ENCODE peak calls at places on chromosome 18, in six cellular contexts. One of them, this sample, is unnamed. For H3K4me1 and H3K9me3, the result is how much of the 10 kb centered on the place peaks cover.

GRCh38 chr18:61587865-61588264 is 254.6 kb downstream of the CDH20 start:
- DNase-seq in sigmoid colon: no peak
- DNase-seq in prostate gland: no peak
- DNase-seq in spleen: no peak
- DNase-seq in HCT116: no peak
- DNase-seq in stomach: no peak
- DNase-seq in this sample: no peak

GRCh38 chr18:58213445-58213844 is 169.4 kb downstream of the NEDD4L start:
- DNase-seq in sigmoid colon: no peak
- DNase-seq in prostate gland: no peak
- DNase-seq in spleen: no peak
- DNase-seq in HCT116: no peak
- DNase-seq in stomach: no peak
- DNase-seq in this sample: no peak

GRCh38 chr18:57809190-57809589 is 6.1 kb upstream of the ATP8B1 start:
- DNase-seq in sigmoid colon: no peak
- DNase-seq in prostate gland: no peak
- DNase-seq in spleen: no peak
- DNase-seq in HCT116: no peak
- DNase-seq in stomach: no peak
- DNase-seq in this sample: no peak

GRCh38 chr18:58490238-58490637 is 138.7 kb downstream of the ALPK2 start:
- DNase-seq in sigmoid colon: peak
- DNase-seq in prostate gland: no peak
- DNase-seq in spleen: no peak
- DNase-seq in HCT116: no peak
- DNase-seq in stomach: no peak
- DNase-seq in this sample: peak

GRCh38 chr18:35335861-35336260 is 8.4 kb downstream of the ZNF24 start:
- DNase-seq in sigmoid colon: no peak
- DNase-seq in prostate gland: no peak
- DNase-seq in spleen: no peak
- DNase-seq in HCT116: no peak
- DNase-seq in stomach: no peak
- DNase-seq in this sample: no peak

GRCh38 chr18:8813621-8814020 is 108.3 kb downstream of the MTCL1 start:
- DNase-seq in sigmoid colon: no peak
- DNase-seq in prostate gland: no peak
- DNase-seq in spleen: no peak
- DNase-seq in HCT116: no peak
- DNase-seq in stomach: no peak
- DNase-seq in this sample: no peak

GRCh38 chr18:76564636-76565237 is 69.7 kb upstream of the ZNF516 start:
- DNase-seq in sigmoid colon: no peak
- DNase-seq in prostate gland: no peak
- DNase-seq in spleen: no peak
- DNase-seq in HCT116: no peak
- DNase-seq in stomach: no peak
- DNase-seq in this sample: no peak

GRCh38 chr18:50518787-50519520 is 40.9 kb upstream of the MAPK4 start:
- DNase-seq in sigmoid colon: no peak
- DNase-seq in prostate gland: no peak
- DNase-seq in spleen: no peak
- DNase-seq in HCT116: no peak
- DNase-seq in stomach: no peak
- DNase-seq in this sample: no peak

GRCh38 chr18:8835556-8835955 is 130.2 kb downstream of the MTCL1 start:
- DNase-seq in sigmoid colon: peak
- DNase-seq in prostate gland: no peak
- DNase-seq in spleen: no peak
- DNase-seq in HCT116: no peak
- DNase-seq in stomach: no peak
- DNase-seq in this sample: no peak

GRCh38 chr18:77062518-77063003 is 70.0 kb downstream of the MBP start:
- DNase-seq in sigmoid colon: no peak
- DNase-seq in prostate gland: no peak
- DNase-seq in spleen: no peak
- DNase-seq in HCT116: no peak
- DNase-seq in stomach: peak
- DNase-seq in this sample: no peak

GRCh38 chr18:9330419-9330818 is 4.2 kb upstream of the TWSG1 start:
- DNase-seq in sigmoid colon: no peak
- DNase-seq in prostate gland: no peak
- DNase-seq in spleen: no peak
- DNase-seq in HCT116: no peak
- DNase-seq in stomach: no peak
- DNase-seq in this sample: no peak

GRCh38 chr18:47775961-47776360 is 154.5 kb downstream of the SMAD2 start:
- DNase-seq in sigmoid colon: no peak
- DNase-seq in prostate gland: no peak
- DNase-seq in spleen: no peak
- DNase-seq in HCT116: no peak
- DNase-seq in stomach: no peak
- DNase-seq in this sample: no peak

GRCh38 chr18:939167-939566 is 34.5 kb downstream of the ADCYAP1 start:
- DNase-seq in sigmoid colon: no peak
- DNase-seq in prostate gland: no peak
- DNase-seq in spleen: no peak
- DNase-seq in HCT116: no peak
- DNase-seq in stomach: no peak
- DNase-seq in this sample: no peak

GRCh38 chr18:30632058-30632718 is 410.4 kb downstream of the DSC3 start:
- DNase-seq in sigmoid colon: no peak
- DNase-seq in prostate gland: no peak
- DNase-seq in spleen: no peak
- DNase-seq in HCT116: no peak
- DNase-seq in stomach: no peak
- DNase-seq in this sample: no peak

GRCh38 chr18:22800551-22800951 is 132.6 kb upstream of the RBBP8 start:
- DNase-seq in sigmoid colon: peak
- DNase-seq in prostate gland: no peak
- DNase-seq in spleen: no peak
- DNase-seq in HCT116: no peak
- DNase-seq in stomach: no peak
- DNase-seq in this sample: no peak

GRCh38 chr18:46411862-46412690 is 244.9 kb downstream of the LOXHD1 start:
- DNase-seq in sigmoid colon: peak
- DNase-seq in prostate gland: no peak
- DNase-seq in spleen: no peak
- DNase-seq in HCT116: no peak
- DNase-seq in stomach: no peak
- DNase-seq in this sample: no peak

GRCh38 chr18:46718501-46719341 is 38.1 kb downstream of the ST8SIA5 start:
- DNase-seq in sigmoid colon: no peak
- DNase-seq in prostate gland: no peak
- DNase-seq in spleen: no peak
- DNase-seq in HCT116: no peak
- DNase-seq in stomach: no peak
- DNase-seq in this sample: no peak

GRCh38 chr18:79400591-79401381 is 5.1 kb downstream of the NFATC1 start:
- DNase-seq in sigmoid colon: peak
- DNase-seq in prostate gland: no peak
- DNase-seq in spleen: peak
- DNase-seq in HCT116: no peak
- DNase-seq in stomach: no peak
- DNase-seq in this sample: no peak

GRCh38 chr18:5415035-5415434 is 119.5 kb upstream of the ZBTB14 start:
- DNase-seq in sigmoid colon: no peak
- DNase-seq in prostate gland: no peak
- DNase-seq in spleen: no peak
- DNase-seq in HCT116: no peak
- DNase-seq in stomach: no peak
- DNase-seq in this sample: no peak

GRCh38 chr18:45678850-45679249 is 45.1 kb upstream of the SLC14A1 start:
- DNase-seq in sigmoid colon: no peak
- DNase-seq in prostate gland: no peak
- DNase-seq in spleen: no peak
- DNase-seq in HCT116: no peak
- DNase-seq in stomach: no peak
- DNase-seq in this sample: no peak

GRCh38 chr18:35029103-35029502 is 12.1 kb upstream of the MAPRE2 start:
- DNase-seq in sigmoid colon: no peak
- DNase-seq in prostate gland: no peak
- DNase-seq in spleen: no peak
- DNase-seq in HCT116: no peak
- DNase-seq in stomach: no peak
- DNase-seq in this sample: no peak

GRCh38 chr18:22510697-22511096 is 93.0 kb upstream of the CTAGE1 start:
- DNase-seq in sigmoid colon: no peak
- DNase-seq in prostate gland: no peak
- DNase-seq in spleen: no peak
- DNase-seq in HCT116: no peak
- DNase-seq in stomach: no peak
- DNase-seq in this sample: no peak

GRCh38 chr18:63882333-63883141 is 5.0 kb upstream of the SERPINB2 start:
- DNase-seq in sigmoid colon: no peak
- DNase-seq in prostate gland: no peak
- DNase-seq in spleen: no peak
- DNase-seq in HCT116: peak
- DNase-seq in stomach: peak
- DNase-seq in this sample: no peak

GRCh38 chr18:63262369-63263335 is 56.9 kb downstream of the BCL2 start:
- DNase-seq in sigmoid colon: peak
- DNase-seq in prostate gland: no peak
- DNase-seq in spleen: no peak
- DNase-seq in HCT116: no peak
- DNase-seq in stomach: no peak
- DNase-seq in this sample: no peak

GRCh38 chr18:46407471-46408166 is 249.4 kb downstream of the LOXHD1 start:
- DNase-seq in sigmoid colon: peak
- DNase-seq in prostate gland: no peak
- DNase-seq in spleen: no peak
- DNase-seq in HCT116: no peak
- DNase-seq in stomach: no peak
- DNase-seq in this sample: no peak

DNA sequence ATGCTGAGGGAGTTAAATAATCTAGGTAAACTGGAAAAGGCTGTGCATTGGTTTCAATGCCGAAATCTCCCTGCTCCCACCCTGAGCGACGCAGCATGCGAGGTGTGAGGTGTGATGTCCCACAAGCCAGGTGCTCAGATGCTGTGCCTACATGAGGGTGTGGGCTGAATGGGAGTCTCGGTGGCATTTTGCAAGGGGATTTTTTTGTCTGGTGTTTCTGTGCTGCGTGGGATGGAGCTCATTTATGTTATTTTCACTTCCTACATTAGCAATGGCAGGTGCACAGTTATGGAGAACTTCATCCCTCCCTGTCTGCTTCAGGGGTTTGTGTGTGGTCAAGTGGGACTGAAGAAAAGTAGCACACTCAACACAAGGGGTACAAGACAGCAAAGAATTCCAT is 110.2 kb upstream of the CCDC68 start:
- DNase-seq in sigmoid colon: no peak
- DNase-seq in prostate gland: no peak
- DNase-seq in spleen: no peak
- DNase-seq in HCT116: no peak
- DNase-seq in stomach: no peak
- DNase-seq in this sample: no peak
- H3K4me1 ChIP-seq in sigmoid colon: under half
- H3K4me1 ChIP-seq in prostate gland: under half
- H3K4me1 ChIP-seq in spleen: under half
- H3K4me1 ChIP-seq in HCT116: under half
- H3K4me1 ChIP-seq in stomach: under half
- H3K4me1 ChIP-seq in this sample: under half

DNA sequence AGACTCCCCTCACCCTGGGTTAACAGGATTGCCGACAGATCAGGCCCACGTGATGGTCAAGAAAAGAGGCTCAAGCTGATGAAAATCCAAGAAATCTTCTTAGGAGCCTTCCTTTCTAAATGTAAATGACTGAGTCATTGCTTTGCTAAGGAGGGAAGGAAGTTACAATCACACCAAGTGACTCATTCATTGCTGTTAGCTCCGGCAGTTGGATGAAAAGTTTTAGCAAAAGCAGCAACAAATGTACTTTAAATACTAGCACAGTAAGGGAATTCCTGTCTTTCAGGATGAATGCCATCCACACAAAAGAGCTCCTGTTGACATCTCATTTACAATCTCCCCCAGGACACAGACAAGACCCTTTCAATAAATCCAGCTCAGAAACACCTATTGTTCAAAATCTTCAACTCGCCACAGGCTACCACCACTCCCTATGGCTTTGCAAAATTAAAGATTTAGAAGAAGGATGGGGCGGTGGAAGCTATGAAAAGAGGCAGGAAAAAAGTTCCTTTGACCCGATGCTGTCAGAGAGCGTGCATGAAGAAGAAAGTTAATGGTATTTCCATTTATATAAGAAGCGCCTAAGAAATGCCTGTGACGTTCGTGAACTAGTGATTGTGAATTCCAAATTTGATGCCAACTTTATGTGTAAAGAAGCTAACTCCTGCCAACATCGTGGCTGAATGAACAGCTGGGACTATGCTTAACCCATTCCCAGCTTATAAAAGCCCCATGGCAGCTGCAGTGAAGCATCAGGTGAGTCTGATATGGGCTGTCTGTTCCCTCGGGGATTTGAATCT is 153.7 kb downstream of the TGIF1 start:
- DNase-seq in sigmoid colon: peak
- DNase-seq in prostate gland: peak
- DNase-seq in spleen: peak
- DNase-seq in HCT116: peak
- DNase-seq in stomach: peak
- DNase-seq in this sample: no peak
- TF ChIP-seq POLR2AphosphoS5 in sigmoid colon: peak
- TF ChIP-seq POLR2AphosphoS5 in prostate gland: peak
- TF ChIP-seq POLR2AphosphoS5 in spleen: peak
- TF ChIP-seq POLR2AphosphoS5 in HCT116: peak
- TF ChIP-seq POLR2AphosphoS5 in stomach: peak
- TF ChIP-seq POLR2AphosphoS5 in this sample: peak

DNA sequence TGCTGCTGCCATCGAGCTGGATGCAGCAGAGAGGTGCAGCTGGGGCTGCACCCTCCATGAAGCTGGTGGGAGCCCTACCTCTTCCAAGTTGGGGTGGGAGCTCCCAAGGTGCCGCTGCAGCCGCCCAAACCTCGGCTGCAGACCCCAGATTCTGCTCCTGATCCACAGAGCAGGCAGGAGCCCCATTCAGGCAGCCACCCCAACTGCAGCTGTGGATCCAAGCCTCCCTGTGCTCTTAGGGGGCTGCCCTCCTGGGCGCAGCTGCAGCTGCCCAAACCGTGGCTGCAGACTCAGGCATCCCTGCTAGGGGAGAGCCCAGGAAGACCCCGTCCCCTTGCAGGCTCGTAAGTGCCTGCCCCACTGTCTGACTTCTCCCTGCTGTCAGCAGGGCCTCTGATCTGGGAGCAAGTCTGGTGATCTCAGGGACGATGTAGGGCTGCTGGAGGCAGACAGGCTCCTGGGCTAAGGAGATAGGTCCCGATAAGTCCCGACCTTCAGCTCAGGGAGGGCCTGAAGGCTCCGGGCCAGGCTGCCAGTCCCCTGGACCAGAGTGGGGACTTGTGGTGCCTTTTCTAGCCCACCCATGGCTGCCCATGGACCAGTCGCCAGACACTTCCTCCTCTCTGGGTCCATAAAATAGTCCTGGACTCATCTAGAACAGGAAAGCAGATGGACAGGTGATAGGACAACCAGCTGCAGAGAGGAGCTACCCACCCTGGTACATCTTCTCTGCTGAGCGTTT is 767.1 kb upstream of the CDH7 start:
- DNase-seq in sigmoid colon: no peak
- DNase-seq in prostate gland: no peak
- DNase-seq in spleen: peak
- DNase-seq in HCT116: no peak
- DNase-seq in stomach: no peak
- DNase-seq in this sample: no peak
- H3K9me3 ChIP-seq in sigmoid colon: under half
- H3K9me3 ChIP-seq in prostate gland: under half
- H3K9me3 ChIP-seq in spleen: under half
- H3K9me3 ChIP-seq in HCT116: under half
- H3K9me3 ChIP-seq in stomach: under half
- H3K9me3 ChIP-seq in this sample: under half

GRCh38 chr18:24024425-24024824 is 9.9 kb downstream of the TTC39C start:
- DNase-seq in sigmoid colon: no peak
- DNase-seq in prostate gland: no peak
- DNase-seq in spleen: no peak
- DNase-seq in HCT116: no peak
- DNase-seq in stomach: no peak
- DNase-seq in this sample: no peak
- H3K4me1 ChIP-seq in sigmoid colon: under half
- H3K4me1 ChIP-seq in prostate gland: under half
- H3K4me1 ChIP-seq in spleen: half or more
- H3K4me1 ChIP-seq in HCT116: under half
- H3K4me1 ChIP-seq in stomach: under half
- H3K4me1 ChIP-seq in this sample: under half

This sample was measured in transverse colon.